ENCODE peak calls at places on chromosomes 2 and 18, in four cellular contexts. N is activated CD8-positive, alpha-beta memory T cell treated with anti-CD3 and anti-CD28 coated beads, Interleukin-2, amount 10 ng/mL, durations not matched to agents 7 days and 5 days; Q is CD8-positive, alpha-beta memory T cell; A is DMS 273 treated with DMSO at 0.1 percent for 48 hours. I is an unnamed sample.

GRCh38 chr2:208295834-208296233 is 29.8 kb downstream of the PIKFYVE start:
- DNase-seq in N (no peak), Q (no peak), A (no peak), I (no peak)

GRCh38 chr2:231523451-231524266 is 6.6 kb downstream of the NMUR1 start:
- DNase-seq in N (peak), Q (no peak), A (no peak), I (no peak)

GRCh38 chr2:240997141-240997855 is 1.1 kb upstream of the SNED1 start:
- DNase-seq in N (no peak), Q (no peak), A (no peak), I (peak)

GRCh38 chr2:40016151-40016885 is 237.3 kb upstream of the THUMPD2 start:
- DNase-seq in N (no peak), Q (no peak), A (no peak), I (no peak)

GRCh38 chr2:64440831-64441230 is 13.1 kb upstream of the LGALSL start:
- DNase-seq in N (no peak), Q (no peak), A (no peak), I (no peak)

GRCh38 chr2:177332041-177332991 is 60.3 kb upstream of the AGPS start:
- DNase-seq in N (peak), Q (no peak), A (peak), I (no peak)

GRCh38 chr18:56469582-56469981 is 168.8 kb downstream of the TXNL1 start:
- DNase-seq in N (no peak), Q (no peak), A (no peak), I (no peak)

GRCh38 chr2:236335696-236336574 is 71.7 kb upstream of the ASB18 start:
- DNase-seq in N (peak), Q (no peak), A (no peak), I (no peak)

GRCh38 chr2:138948070-138948539 is 167.9 kb upstream of the NXPH2 start:
- DNase-seq in N (no peak), Q (no peak), A (no peak), I (no peak)